ENCODE peak calls at places on chromosomes 11 and 22, in five cellular contexts. One of them, this sample, is unnamed.

GRCh38 chr22:30978304-30978962 is 9.4 kb downstream of the TUG1 start:
- DNase-seq in fibroblast of the aortic adventitia: no peak
- DNase-seq in stimulated activated CD4-positive, alpha-beta T cell treated with anti-CD3 and anti-CD28 coated beads, Interleukin-2, amount 100 ng/mL, for 48 hours: no peak
- DNase-seq in type B pancreatic cell: no peak
- DNase-seq in CD8-positive, alpha-beta memory T cell: no peak
- DNase-seq in this sample: no peak

GRCh38 chr11:69460540-69461257 is 20.8 kb upstream of the LINC01488 start:
- DNase-seq in CD8-positive, alpha-beta memory T cell: no peak
- DNase-seq in stimulated activated CD4-positive, alpha-beta T cell treated with anti-CD3 and anti-CD28 coated beads, Interleukin-2, amount 100 ng/mL, for 48 hours: no peak
- DNase-seq in type B pancreatic cell: no peak
- DNase-seq in fibroblast of the aortic adventitia: peak
- DNase-seq in this sample: no peak

GRCh38 chr11:74675761-74676160 is 55.5 kb downstream of the CHRDL2 start:
- DNase-seq in stimulated activated CD4-positive, alpha-beta T cell treated with anti-CD3 and anti-CD28 coated beads, Interleukin-2, amount 100 ng/mL, for 48 hours: no peak
- DNase-seq in fibroblast of the aortic adventitia: no peak
- DNase-seq in CD8-positive, alpha-beta memory T cell: no peak
- DNase-seq in type B pancreatic cell: no peak
- DNase-seq in this sample: no peak

GRCh38 chr22:22213231-22213630 is 31.4 kb upstream of the VPREB1 start:
- DNase-seq in type B pancreatic cell: no peak
- DNase-seq in fibroblast of the aortic adventitia: no peak
- DNase-seq in stimulated activated CD4-positive, alpha-beta T cell treated with anti-CD3 and anti-CD28 coated beads, Interleukin-2, amount 100 ng/mL, for 48 hours: no peak
- DNase-seq in CD8-positive, alpha-beta memory T cell: no peak
- DNase-seq in this sample: no peak

GRCh38 chr11:306645-307371 is 808 bp upstream of the IFITM2 start:
- DNase-seq in CD8-positive, alpha-beta memory T cell: no peak
- DNase-seq in fibroblast of the aortic adventitia: no peak
- DNase-seq in stimulated activated CD4-positive, alpha-beta T cell treated with anti-CD3 and anti-CD28 coated beads, Interleukin-2, amount 100 ng/mL, for 48 hours: no peak
- DNase-seq in type B pancreatic cell: no peak
- DNase-seq in this sample: no peak

GRCh38 chr11:72696866-72697428 is 22.7 kb upstream of the PDE2A start:
- DNase-seq in stimulated activated CD4-positive, alpha-beta T cell treated with anti-CD3 and anti-CD28 coated beads, Interleukin-2, amount 100 ng/mL, for 48 hours: no peak
- DNase-seq in type B pancreatic cell: no peak
- DNase-seq in CD8-positive, alpha-beta memory T cell: no peak
- DNase-seq in fibroblast of the aortic adventitia: no peak
- DNase-seq in this sample: peak

GRCh38 chr11:65425105-65425970 is 2.7 kb downstream of the NEAT1 start:
- DNase-seq in fibroblast of the aortic adventitia: peak
- DNase-seq in stimulated activated CD4-positive, alpha-beta T cell treated with anti-CD3 and anti-CD28 coated beads, Interleukin-2, amount 100 ng/mL, for 48 hours: peak
- DNase-seq in CD8-positive, alpha-beta memory T cell: peak
- DNase-seq in type B pancreatic cell: no peak
- DNase-seq in this sample: no peak

GRCh38 chr11:100978942-100979341 is 150.7 kb downstream of the PGR start:
- DNase-seq in stimulated activated CD4-positive, alpha-beta T cell treated with anti-CD3 and anti-CD28 coated beads, Interleukin-2, amount 100 ng/mL, for 48 hours: no peak
- DNase-seq in CD8-positive, alpha-beta memory T cell: no peak
- DNase-seq in fibroblast of the aortic adventitia: no peak
- DNase-seq in type B pancreatic cell: no peak
- DNase-seq in this sample: no peak

This sample was measured in glutamatergic neuron.